ENCODE peak calls at places on chromosomes 5 and 9, in five cellular contexts. S is HepG2, O is SK-N-SH, Y is stomach, C is suprapubic skin. A is an unnamed sample.

GRCh38 chr5:14720236-14720923 is 55.9 kb downstream of the OTULIN start:
- DNase-seq in O (no peak), S (no peak), Y (no peak), C (no peak), A (no peak)

GRCh38 chr5:143536364-143536763 is 132.9 kb upstream of the NR3C1 start:
- DNase-seq in O (no peak), S (peak; percentile 14), Y (no peak), C (no peak), A (no peak)

GRCh38 chr9:87678650-87679355 is 47.1 kb upstream of the CTSL start:
- DNase-seq in O (peak; percentile 84), C (no peak), S (peak; percentile 64), Y (peak; percentile 57), A (peak; percentile 67)

GRCh38 chr9:129712595-129713524 is 40.0 kb downstream of the PTGES start:
- DNase-seq in C (no peak), Y (no peak), S (no peak), O (no peak), A (no peak)

GRCh38 chr5:180629703-180630382 is 19.6 kb downstream of the FLT4 start:
- DNase-seq in C (no peak), S (no peak), Y (no peak), O (no peak), A (no peak)

GRCh38 chr9:652896-653295 is 188.6 kb upstream of the DMRT1 start:
- DNase-seq in S (no peak), O (no peak), Y (no peak), C (no peak), A (peak; percentile 44)

GRCh38 chr9:4939118-4939561 is 45.9 kb upstream of the JAK2 start:
- DNase-seq in S (no peak), O (no peak), Y (no peak), C (no peak), A (no peak)

GRCh38 chr9:4221936-4222335 is 77.9 kb downstream of the GLIS3 start:
- DNase-seq in O (no peak), S (no peak), Y (no peak), C (no peak), A (no peak)

GRCh38 chr5:133552925-133553525 is 59.3 kb downstream of the FSTL4 start:
- DNase-seq in O (peak; percentile 58), S (peak; percentile 25), C (no peak), Y (peak; percentile 55), A (peak; percentile 17)

GRCh38 chr5:766666-767431 is 17.7 kb downstream of the ZDHHC11B start:
- DNase-seq in C (peak; percentile 78), Y (no peak), O (peak; percentile 36), S (no peak), A (no peak)

GRCh38 chr5:1002271-1002546 is 6.4 kb upstream of the NKD2 start:
- DNase-seq in Y (no peak), O (no peak), C (no peak), S (no peak), A (no peak)

GRCh38 chr5:145988993-145989392 is 52.6 kb downstream of the SH3RF2 start:
- DNase-seq in Y (no peak), S (no peak), O (no peak), C (no peak), A (no peak)

GRCh38 chr5:136132087-136132486 is 558 bp upstream of the SMAD5 start:
- DNase-seq in Y (no peak), S (peak; percentile 6), O (peak; percentile 24), C (no peak), A (no peak)

GRCh38 chr5:45355189-45355992 is 340.8 kb downstream of the HCN1 start:
- DNase-seq in C (no peak), O (no peak), Y (no peak), S (no peak), A (no peak)

GRCh38 chr9:19411316-19411715 is 2.5 kb downstream of the ACER2 start:
- DNase-seq in O (no peak), S (no peak), Y (no peak), C (no peak), A (no peak)

GRCh38 chr9:73714294-73714693 is 562.6 kb downstream of the ANXA1 start:
- DNase-seq in S (no peak), O (no peak), Y (no peak), C (no peak), A (no peak)

GRCh38 chr5:96997265-96997859 is 61.5 kb downstream of the LNPEP start:
- DNase-seq in O (peak; percentile 21), C (no peak), Y (no peak), S (peak; percentile 41), A (no peak)

GRCh38 chr9:104927216-104927911 is 591 bp downstream of the ABCA1 start:
- DNase-seq in Y (peak; percentile 31), O (peak; percentile 66), S (peak; percentile 55), C (no peak), A (no peak)

GRCh38 chr9:92983984-92984589 is 36.8 kb downstream of the FGD3 start:
- DNase-seq in O (no peak), S (no peak), Y (no peak), C (no peak), A (no peak)

GRCh38 chr5:158522001-158522400 is 577.7 kb downstream of the EBF1 start:
- DNase-seq in C (no peak), S (no peak), O (no peak), Y (no peak), A (no peak)

GRCh38 chr5:40738502-40738901 is 17.3 kb downstream of the TTC33 start:
- DNase-seq in O (no peak), S (no peak), C (no peak), Y (no peak), A (no peak)

GRCh38 chr5:57335092-57335491 is 147.5 kb downstream of the ACTBL2 start:
- DNase-seq in Y (no peak), S (peak; percentile 28), O (no peak), C (no peak), A (no peak)

GRCh38 chr5:172235132-172235780 is 41.3 kb downstream of the EFCAB9 start:
- DNase-seq in O (no peak), S (peak; percentile 73), C (no peak), Y (no peak), A (no peak)

GRCh38 chr5:101679816-101680215 is 616.3 kb downstream of the SLCO4C1 start:
- DNase-seq in O (no peak), S (no peak), Y (no peak), C (no peak), A (no peak)

GRCh38 chr9:81824802-81825770 is 103.1 kb upstream of the SPATA31D4 start:
- DNase-seq in C (no peak), S (no peak), O (no peak), Y (no peak), A (no peak)

GRCh38 chr9:81822263-81822865 is 105.9 kb upstream of the SPATA31D4 start:
- DNase-seq in O (no peak), Y (no peak), C (no peak), S (no peak), A (no peak)

GRCh38 chr9:81819859-81820546 is 108.2 kb upstream of the SPATA31D4 start:
- DNase-seq in C (no peak), O (no peak), S (no peak), Y (no peak), A (no peak)

GRCh38 chr9:81823672-81824554 is 104.3 kb upstream of the SPATA31D4 start:
- DNase-seq in O (no peak), C (no peak), Y (no peak), S (no peak), A (no peak)

DNA sequence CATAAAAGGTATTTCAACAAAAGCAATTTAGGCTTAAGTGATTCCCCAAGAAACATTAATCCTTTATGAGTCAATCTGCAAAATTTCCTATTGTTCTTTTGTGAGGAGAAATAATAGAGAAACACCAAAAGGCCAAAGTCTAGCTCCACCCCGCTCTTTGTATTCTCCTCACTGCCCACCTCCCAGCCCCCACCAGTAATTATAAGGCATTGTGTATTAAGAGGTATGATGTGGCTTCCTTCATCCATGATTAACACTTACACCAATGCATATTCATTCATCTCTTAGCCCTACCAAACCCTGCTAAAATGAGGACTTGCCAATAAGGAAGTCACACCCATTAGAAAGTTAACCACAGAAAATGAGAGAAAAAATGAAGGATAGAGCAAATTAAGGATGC is 105.3 kb upstream of the SPATA31D4 start:
- DNase-seq in O (no peak), S (no peak), Y (no peak), C (no peak), A (no peak)
- TF ChIP-seq EP300 in O (no peak), S (no peak), Y (no peak), C (no peak), A (no peak)

DNA sequence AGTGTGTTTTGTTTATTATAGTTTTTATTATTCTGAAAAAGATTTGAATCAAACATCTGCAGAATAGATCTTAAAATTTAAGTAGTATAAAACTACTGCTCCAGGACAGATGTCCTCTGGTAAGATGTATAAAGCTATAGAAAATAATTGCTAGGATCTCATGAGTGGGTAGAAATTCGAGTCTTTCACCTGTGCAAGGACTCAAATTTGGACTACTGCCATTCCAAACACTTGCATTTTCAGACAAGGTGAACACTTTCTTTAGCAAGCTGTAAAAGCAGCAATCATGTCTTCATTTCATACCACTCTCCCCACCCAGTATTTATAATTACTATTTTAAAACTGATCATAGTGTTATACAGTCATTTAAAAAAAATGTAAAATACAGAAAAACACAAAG is 20.7 kb downstream of the SKP2 start:
- DNase-seq in S (no peak), C (no peak), Y (no peak), O (no peak), A (no peak)
- H3K36me3 ChIP-seq in S (peaks cover 24% of the 10 kb centered on the region), C (peaks cover 65% of the 10 kb centered on the region), Y (peaks cover 79% of the 10 kb centered on the region), O (peaks cover 92% of the 10 kb centered on the region), A (peaks cover 80% of the 10 kb centered on the region)

GRCh38 chr5:80187691-80188090 is 68.2 kb downstream of the SERINC5 start:
- DNase-seq in C (no peak), Y (no peak), S (no peak), O (no peak), A (no peak)
- H3K4me1 ChIP-seq in C (peaks cover 61% of the 10 kb centered on the region), Y (peaks cover 86% of the 10 kb centered on the region), S (peaks cover 81% of the 10 kb centered on the region), O (peaks cover 13% of the 10 kb centered on the region), A (peaks cover 60% of the 10 kb centered on the region)

DNA sequence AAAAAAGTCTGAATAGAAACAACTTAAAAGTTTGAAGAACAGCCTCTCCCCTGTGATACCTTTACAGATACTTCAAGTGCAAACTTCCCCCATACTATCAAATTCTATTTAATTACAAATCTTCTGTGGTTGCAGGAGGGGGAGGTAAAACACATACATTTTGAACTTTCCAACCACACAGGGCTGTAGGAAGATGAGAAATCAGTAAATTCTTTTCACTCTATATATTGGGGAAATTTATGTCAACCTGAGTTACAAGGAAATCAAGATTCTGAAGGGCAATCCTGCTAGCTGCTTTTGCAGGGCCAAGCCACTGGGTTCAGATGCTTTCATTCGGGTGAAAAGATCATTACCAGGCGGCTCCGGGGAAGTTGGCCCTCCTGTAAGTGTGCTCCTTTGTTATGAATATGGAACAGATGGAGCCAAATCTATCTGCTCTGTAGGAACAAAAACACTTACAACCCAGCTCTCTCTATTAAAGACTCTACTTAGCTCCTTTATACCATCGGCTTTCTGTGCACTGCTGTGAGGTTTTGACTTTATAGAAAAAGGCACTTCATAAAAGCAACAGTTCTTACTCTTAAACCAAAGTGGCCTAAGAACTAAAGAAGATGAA is 269.2 kb downstream of the EFNA5 start:
- DNase-seq in O (no peak), S (no peak), Y (no peak), C (no peak), A (no peak)
- TF ChIP-seq EP300 in O (no peak), S (no peak), Y (no peak), C (no peak), A (no peak)

GRCh38 chr5:17000296-17000939 is 64.3 kb upstream of the MYO10 start:
- DNase-seq in O (no peak), S (no peak), C (no peak), Y (no peak), A (no peak)
- H3K36me3 ChIP-seq in O (no peaks in the 10 kb centered on the region), S (no peaks in the 10 kb centered on the region), C (no peaks in the 10 kb centered on the region), Y (no peaks in the 10 kb centered on the region), A (no peaks in the 10 kb centered on the region)

A was measured in tibial nerve.